ENCODE peak calls at places on chromosomes 16 and 17, in nine cellular contexts. J, O, B, N, U, I, G, V and L are unnamed samples.

GRCh38 chr17:66783656-66784381 is 51.1 kb upstream of the CACNG5 start:
- DNase-seq in U (no peak), B (no peak), J (no peak), V (no peak), I (no peak), O (no peak), G (no peak), N (no peak), L (no peak)

GRCh38 chr17:83203472-83204221 is 124.2 kb downstream of the METRNL start:
- DNase-seq in O (peak), G (no peak), I (peak), J (no peak), N (no peak), U (peak), B (no peak), V (no peak), L (no peak)

GRCh38 chr17:29615492-29616299 is 7.0 kb downstream of the CORO6 start:
- DNase-seq in V (peak), G (peak), U (peak), N (peak), O (peak), B (peak), I (peak), J (peak), L (peak)

GRCh38 chr17:59901604-59902003 is 8.7 kb downstream of the RPS6KB1 start:
- DNase-seq in O (no peak), V (no peak), I (no peak), J (no peak), U (no peak), G (no peak), N (no peak), B (no peak), L (no peak)

GRCh38 chr16:5028950-5029475 is 4.7 kb downstream of the NAGPA start:
- DNase-seq in G (no peak), V (no peak), I (no peak), O (no peak), U (no peak), J (no peak), N (no peak), B (no peak), L (no peak)

GRCh38 chr17:2697611-2698162 is 13.9 kb downstream of the CLUH start:
- DNase-seq in U (no peak), O (no peak), B (no peak), N (peak), G (no peak), I (peak), V (no peak), J (no peak), L (peak)

GRCh38 chr16:89534147-89534788 is 26.1 kb downstream of the SPG7 start:
- DNase-seq in N (no peak), V (no peak), U (peak), O (no peak), I (no peak), B (peak), G (no peak), J (peak), L (no peak)

GRCh38 chr16:8816967-8817662 is 19.5 kb downstream of the PMM2 start:
- DNase-seq in U (no peak), J (no peak), B (no peak), V (no peak), N (no peak), G (no peak), O (no peak), I (no peak), L (no peak)

GRCh38 chr16:85955566-85955965 is 56.6 kb downstream of the IRF8 start:
- DNase-seq in B (no peak), U (no peak), N (no peak), J (no peak), I (peak), O (no peak), G (no peak), V (no peak), L (peak)

GRCh38 chr17:31535581-31535981 is 144.1 kb downstream of the RAB11FIP4 start:
- DNase-seq in N (no peak), U (no peak), I (no peak), G (no peak), O (no peak), V (no peak), B (no peak), J (no peak), L (peak)

GRCh38 chr16:42069-42457 is 11.3 kb downstream of the POLR3K start:
- DNase-seq in N (no peak), O (no peak), J (no peak), G (no peak), V (no peak), B (no peak), U (peak), I (no peak), L (no peak)

GRCh38 chr17:17994271-17994670 is 21.6 kb downstream of the DRC3 start:
- DNase-seq in O (peak), N (no peak), U (peak), I (peak), B (peak), G (peak), J (peak), V (peak), L (no peak)

DNA sequence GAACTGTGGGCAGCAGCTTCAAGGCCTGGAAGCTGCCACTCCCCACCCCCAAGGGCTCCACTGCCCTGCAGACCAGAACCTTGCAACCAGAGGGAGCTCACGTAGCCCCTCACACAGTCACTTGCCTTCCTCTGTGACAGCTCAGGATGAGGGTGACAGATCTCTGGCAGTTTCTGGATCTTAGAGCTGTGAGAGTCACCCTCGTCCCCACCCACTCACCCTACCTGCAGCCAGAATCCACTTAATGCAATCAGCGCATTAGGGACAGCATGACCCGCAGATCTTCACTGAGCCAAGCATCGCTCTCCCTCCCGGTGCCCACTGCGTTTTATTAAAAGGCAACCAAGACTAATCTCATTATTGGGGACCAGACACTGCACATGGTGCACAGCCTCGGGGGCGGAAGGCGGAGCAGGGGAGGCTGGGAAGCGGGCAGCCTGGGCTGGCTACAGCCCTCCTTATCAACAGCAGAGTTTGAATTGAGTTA is 3.5 kb downstream of the CYB561 start:
- DNase-seq in B (no peak), J (no peak), U (no peak), N (no peak), I (no peak), V (no peak), O (no peak), G (peak), L (peak)
- TF ChIP-seq CTCF in B (peak), J (no peak), U (peak), N (no peak), I (peak), V (peak), O (no peak), G (peak), L (peak)

GRCh38 chr17:81270279-81270678 is 24.8 kb downstream of the SLC38A10 start:
- DNase-seq in O (no peak), I (peak), J (no peak), N (no peak), B (no peak), V (no peak), U (no peak), G (peak), L (no peak)
- TF ChIP-seq CTCF in O (no peak), I (no peak), J (no peak), N (no peak), B (no peak), V (no peak), U (no peak), G (no peak), L (no peak)

DNA sequence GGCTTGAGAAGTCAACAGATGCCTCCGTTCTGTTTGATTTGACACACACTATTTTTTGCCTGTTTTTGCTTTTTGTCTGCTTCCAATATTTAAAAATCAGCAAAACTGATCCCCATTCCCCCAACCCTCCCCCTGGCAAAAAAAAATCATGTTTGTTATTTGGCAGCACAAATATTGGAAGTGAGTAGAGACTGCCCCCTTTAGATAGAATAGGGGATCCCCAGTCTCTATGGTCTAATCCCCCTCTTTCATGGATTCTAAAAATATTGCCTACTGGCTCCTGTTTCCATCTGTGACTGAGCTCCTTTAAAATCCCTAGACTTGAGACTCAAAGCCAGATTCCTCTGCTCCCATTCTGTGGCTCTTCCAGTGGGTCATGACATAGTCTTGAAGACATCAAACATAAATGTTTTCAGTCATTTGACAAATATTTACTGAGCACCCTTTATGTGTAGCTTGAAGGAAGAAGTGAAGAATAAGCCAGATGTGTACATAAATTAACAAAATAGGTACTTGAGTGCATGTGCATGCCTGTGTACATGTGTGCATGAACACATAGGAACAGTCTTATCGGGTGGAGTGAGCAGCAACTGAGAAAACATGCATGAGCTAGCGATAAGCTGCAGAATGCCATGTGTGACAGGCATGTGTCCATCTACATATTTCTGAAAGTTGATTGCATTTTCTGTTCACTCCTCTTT is 101.2 kb downstream of the SALL1 start:
- DNase-seq in O (no peak), B (no peak), N (no peak), U (no peak), I (no peak), V (no peak), G (no peak), J (no peak), L (no peak)
- TF ChIP-seq CTCF in O (no peak), B (no peak), N (no peak), U (no peak), I (no peak), V (no peak), G (no peak), J (no peak), L (no peak)

GRCh38 chr17:81302861-81303326 is 7.8 kb upstream of the SLC38A10 start:
- DNase-seq in I (no peak), B (no peak), O (no peak), J (no peak), V (no peak), U (no peak), N (no peak), G (no peak), L (no peak)
- TF ChIP-seq CTCF in I (peak), B (no peak), O (no peak), J (no peak), V (no peak), U (no peak), N (no peak), G (no peak), L (no peak)

GRCh38 chr17:4602041-4602440 is 17.7 kb downstream of the SMTNL2 start:
- DNase-seq in V (no peak), I (no peak), B (no peak), O (no peak), U (no peak), N (no peak), J (no peak), G (no peak), L (no peak)

GRCh38 chr17:4601326-4601725 is 17.0 kb downstream of the SMTNL2 start:
- DNase-seq in O (no peak), B (no peak), N (no peak), U (no peak), V (no peak), I (no peak), J (no peak), G (no peak), L (no peak)

GRCh38 chr17:4598776-4599504 is 14.6 kb downstream of the SMTNL2 start:
- DNase-seq in U (peak), V (no peak), N (no peak), I (peak), O (peak), G (peak), B (peak), J (peak), L (no peak)

GRCh38 chr17:4599505-4600281 is 15.4 kb downstream of the SMTNL2 start:
- DNase-seq in N (no peak), O (peak), U (peak), V (peak), I (peak), J (no peak), B (peak), G (peak), L (no peak)

GRCh38 chr17:4600563-4600962 is 16.2 kb downstream of the SMTNL2 start:
- DNase-seq in O (no peak), G (peak), J (no peak), B (no peak), N (no peak), I (peak), V (no peak), U (no peak), L (no peak)
- TF ChIP-seq CTCF in O (no peak), G (no peak), J (no peak), B (no peak), N (no peak), I (peak), V (no peak), U (no peak), L (no peak)

GRCh38 chr16:66359811-66360608 is 6.5 kb upstream of the CDH5 start:
- DNase-seq in I (peak), N (no peak), B (no peak), V (no peak), O (no peak), G (no peak), U (no peak), J (no peak), L (no peak)

GRCh38 chr16:66358231-66358630 is 8.3 kb upstream of the CDH5 start:
- DNase-seq in U (no peak), G (no peak), I (no peak), B (no peak), O (no peak), N (no peak), V (no peak), J (no peak), L (no peak)

GRCh38 chr16:66355526-66355925 is 11.0 kb upstream of the CDH5 start:
- DNase-seq in B (no peak), V (no peak), J (no peak), U (no peak), G (no peak), O (no peak), I (no peak), N (no peak), L (no peak)

GRCh38 chr16:66359012-66359411 is 7.5 kb upstream of the CDH5 start:
- DNase-seq in N (no peak), B (peak), G (peak), U (peak), J (no peak), V (peak), O (peak), I (no peak), L (no peak)

DNA sequence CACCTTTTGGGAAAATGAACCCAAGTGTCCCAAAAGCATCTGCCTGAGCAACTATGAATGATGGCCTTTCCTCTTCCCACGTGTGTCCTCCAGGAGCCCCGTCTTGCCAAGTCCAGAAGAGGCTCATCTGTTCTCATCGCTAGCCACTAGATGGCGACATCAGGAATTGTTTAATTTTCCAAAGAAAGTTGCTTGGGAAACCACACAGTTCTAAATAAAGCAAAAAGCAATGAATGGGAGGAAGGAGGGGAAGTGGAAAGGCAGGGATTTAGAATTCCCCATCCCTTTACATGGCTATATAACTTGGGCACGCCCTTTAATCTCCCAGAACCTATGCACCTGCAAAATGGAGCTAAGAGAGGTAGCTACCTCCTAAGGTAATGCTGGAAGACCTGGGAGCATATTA is 9.0 kb upstream of the CDH5 start:
- DNase-seq in I (peak), B (peak), N (no peak), J (peak), V (peak), U (peak), O (peak), G (peak), L (peak)
- TF ChIP-seq CTCF in I (peak), B (peak), N (peak), J (peak), V (peak), U (peak), O (peak), G (peak), L (peak)